ENCODE peak calls at places on chromosome 2, in six cellular contexts. One of them, this sample, is unnamed.

GRCh38 chr2:22991844-22992243 is 393.1 kb upstream of the KLHL29 start:
- DNase-seq in upper lobe of right lung: no peak
- DNase-seq in BE2C: no peak
- DNase-seq in stimulated activated CD4-positive, alpha-beta T cell treated with anti-CD3 and anti-CD28 coated beads, Interleukin-4, amount 100 ng/mL, for 24 hours: no peak
- DNase-seq in hippocampal formation: no peak
- DNase-seq in CD4-positive, CD25-positive, alpha-beta regulatory T cell: no peak
- DNase-seq in this sample: no peak

GRCh38 chr2:73257425-73258125 is 23.5 kb downstream of the CCT7 start:
- DNase-seq in upper lobe of right lung: peak; percentile 69
- DNase-seq in BE2C: no peak
- DNase-seq in stimulated activated CD4-positive, alpha-beta T cell treated with anti-CD3 and anti-CD28 coated beads, Interleukin-4, amount 100 ng/mL, for 24 hours: no peak
- DNase-seq in hippocampal formation: no peak
- DNase-seq in CD4-positive, CD25-positive, alpha-beta regulatory T cell: no peak
- DNase-seq in this sample: no peak

GRCh38 chr2:42922293-42922692 is 129.9 kb upstream of the HAAO start:
- DNase-seq in upper lobe of right lung: no peak
- DNase-seq in BE2C: no peak
- DNase-seq in stimulated activated CD4-positive, alpha-beta T cell treated with anti-CD3 and anti-CD28 coated beads, Interleukin-4, amount 100 ng/mL, for 24 hours: no peak
- DNase-seq in hippocampal formation: no peak
- DNase-seq in CD4-positive, CD25-positive, alpha-beta regulatory T cell: no peak
- DNase-seq in this sample: no peak

GRCh38 chr2:149313512-149313972 is 16.8 kb upstream of the LYPD6 start:
- DNase-seq in upper lobe of right lung: no peak
- DNase-seq in BE2C: peak; percentile 18
- DNase-seq in stimulated activated CD4-positive, alpha-beta T cell treated with anti-CD3 and anti-CD28 coated beads, Interleukin-4, amount 100 ng/mL, for 24 hours: no peak
- DNase-seq in hippocampal formation: no peak
- DNase-seq in CD4-positive, CD25-positive, alpha-beta regulatory T cell: no peak
- DNase-seq in this sample: peak; percentile 22

GRCh38 chr2:201266629-201267028 is 6.3 kb downstream of the CASP8 start:
- DNase-seq in upper lobe of right lung: no peak
- DNase-seq in BE2C: no peak
- DNase-seq in stimulated activated CD4-positive, alpha-beta T cell treated with anti-CD3 and anti-CD28 coated beads, Interleukin-4, amount 100 ng/mL, for 24 hours: no peak
- DNase-seq in hippocampal formation: no peak
- DNase-seq in CD4-positive, CD25-positive, alpha-beta regulatory T cell: no peak
- DNase-seq in this sample: no peak

GRCh38 chr2:86621290-86621943 is 2.2 kb downstream of the RNF103 start:
- DNase-seq in upper lobe of right lung: no peak
- DNase-seq in BE2C: no peak
- DNase-seq in stimulated activated CD4-positive, alpha-beta T cell treated with anti-CD3 and anti-CD28 coated beads, Interleukin-4, amount 100 ng/mL, for 24 hours: no peak
- DNase-seq in hippocampal formation: no peak
- DNase-seq in CD4-positive, CD25-positive, alpha-beta regulatory T cell: no peak
- DNase-seq in this sample: no peak

GRCh38 chr2:152907046-152907445 is 188.6 kb downstream of the ARL6IP6 start:
- DNase-seq in upper lobe of right lung: no peak
- DNase-seq in BE2C: no peak
- DNase-seq in stimulated activated CD4-positive, alpha-beta T cell treated with anti-CD3 and anti-CD28 coated beads, Interleukin-4, amount 100 ng/mL, for 24 hours: no peak
- DNase-seq in hippocampal formation: no peak
- DNase-seq in CD4-positive, CD25-positive, alpha-beta regulatory T cell: no peak
- DNase-seq in this sample: no peak

GRCh38 chr2:222982010-222982908 is 69.7 kb upstream of the KCNE4 start:
- DNase-seq in upper lobe of right lung: no peak
- DNase-seq in BE2C: peak; percentile 74
- DNase-seq in stimulated activated CD4-positive, alpha-beta T cell treated with anti-CD3 and anti-CD28 coated beads, Interleukin-4, amount 100 ng/mL, for 24 hours: no peak
- DNase-seq in hippocampal formation: peak; percentile 51
- DNase-seq in CD4-positive, CD25-positive, alpha-beta regulatory T cell: no peak
- DNase-seq in this sample: no peak

GRCh38 chr2:106596844-106597243 is 109.7 kb downstream of the CD8B2 start:
- DNase-seq in upper lobe of right lung: no peak
- DNase-seq in BE2C: no peak
- DNase-seq in stimulated activated CD4-positive, alpha-beta T cell treated with anti-CD3 and anti-CD28 coated beads, Interleukin-4, amount 100 ng/mL, for 24 hours: no peak
- DNase-seq in hippocampal formation: no peak
- DNase-seq in CD4-positive, CD25-positive, alpha-beta regulatory T cell: no peak
- DNase-seq in this sample: peak; percentile 7

GRCh38 chr2:110854355-110855081 is 122.1 kb downstream of the ACOXL start:
- DNase-seq in upper lobe of right lung: no peak
- DNase-seq in BE2C: no peak
- DNase-seq in stimulated activated CD4-positive, alpha-beta T cell treated with anti-CD3 and anti-CD28 coated beads, Interleukin-4, amount 100 ng/mL, for 24 hours: no peak
- DNase-seq in hippocampal formation: no peak
- DNase-seq in CD4-positive, CD25-positive, alpha-beta regulatory T cell: no peak
- DNase-seq in this sample: peak; percentile 36

GRCh38 chr2:215363461-215364156 is 51.8 kb downstream of the ATIC start:
- DNase-seq in upper lobe of right lung: no peak
- DNase-seq in BE2C: no peak
- DNase-seq in stimulated activated CD4-positive, alpha-beta T cell treated with anti-CD3 and anti-CD28 coated beads, Interleukin-4, amount 100 ng/mL, for 24 hours: no peak
- DNase-seq in hippocampal formation: no peak
- DNase-seq in CD4-positive, CD25-positive, alpha-beta regulatory T cell: no peak
- DNase-seq in this sample: no peak

This sample was measured in SJCRH30.